ENCODE peak calls at places on chromosomes 7 and 10, in four cellular contexts. W is heart right ventricle, C is heart left ventricle, I is H9. N is an unnamed sample. For H3K4me1 and H3K27me3, the result is how much of the 10 kb centered on the place peaks cover.

GRCh38 chr10:67261300-67261797 is 335.5 kb downstream of the LRRTM3 start:
- DNase-seq in W (no peak), C (no peak), I (no peak), N (no peak)

GRCh38 chr10:113142601-113143000 is 192.6 kb downstream of the TCF7L2 start:
- DNase-seq in W (no peak), C (no peak), I (no peak), N (no peak)

GRCh38 chr10:8060704-8061121 is 6.2 kb downstream of the GATA3 start:
- DNase-seq in W (no peak), C (no peak), I (no peak), N (no peak)

GRCh38 chr7:158043461-158044155 is 544.0 kb downstream of the PTPRN2 start:
- DNase-seq in W (no peak), C (no peak), I (no peak), N (peak)

GRCh38 chr7:14765731-14766130 is 136.8 kb downstream of the DGKB start:
- DNase-seq in W (no peak), C (no peak), I (no peak), N (no peak)

GRCh38 chr10:50409965-50410811 is 158.9 kb upstream of the ASAH2 start:
- DNase-seq in W (no peak), C (no peak), I (no peak), N (no peak)

GRCh38 chr10:124918906-124919305 is 23.0 kb upstream of the ZRANB1 start:
- DNase-seq in W (no peak), C (no peak), I (no peak), N (no peak)

GRCh38 chr10:126928252-126928651 is 23.0 kb downstream of the DOCK1 start:
- DNase-seq in W (no peak), C (no peak), I (no peak), N (no peak)

GRCh38 chr10:47291682-47292081 is 8.3 kb upstream of the GDF10 start:
- DNase-seq in W (no peak), C (no peak), I (no peak), N (no peak)

GRCh38 chr10:62352356-62352963 is 21.7 kb upstream of the ZNF365 start:
- DNase-seq in W (no peak), C (no peak), I (no peak), N (no peak)

GRCh38 chr7:158098125-158099030 is 489.2 kb downstream of the PTPRN2 start:
- DNase-seq in W (no peak), C (no peak), I (no peak), N (no peak)

GRCh38 chr7:127474457-127474856 is 81.9 kb upstream of the ZNF800 start:
- DNase-seq in W (no peak), C (no peak), I (no peak), N (no peak)

GRCh38 chr7:122595885-122596284 is 103.0 kb downstream of the RNF133 start:
- DNase-seq in W (no peak), C (no peak), I (no peak), N (no peak)

GRCh38 chr7:55303220-55303619 is 61.9 kb upstream of the LANCL2 start:
- DNase-seq in W (no peak), C (no peak), I (no peak), N (no peak)

GRCh38 chr10:80173441-80173840 is 31.9 kb downstream of the ANXA11 start:
- DNase-seq in W (no peak), C (no peak), I (no peak), N (no peak)

GRCh38 chr7:102450242-102450641 is 14.4 kb downstream of the ALKBH4 start:
- DNase-seq in W (no peak), C (no peak), I (no peak), N (no peak)

GRCh38 chr10:126247454-126247975 is 140.8 kb downstream of the ADAM12 start:
- DNase-seq in W (peak), C (no peak), I (no peak), N (peak)

GRCh38 chr7:97272237-97272975 is 154.9 kb downstream of the SDHAF3 start:
- DNase-seq in W (no peak), C (no peak), I (no peak), N (no peak)

GRCh38 chr10:69760086-69760485 is 41.6 kb upstream of the COL13A1 start:
- DNase-seq in W (no peak), C (no peak), I (no peak), N (no peak)

GRCh38 chr10:59808896-59809643 is 55.8 kb upstream of the MRLN start:
- DNase-seq in W (peak), C (peak), I (peak), N (peak)

GRCh38 chr7:130993671-130994365 is 259.8 kb upstream of the KLF14 start:
- DNase-seq in W (no peak), C (no peak), I (no peak), N (peak)

GRCh38 chr7:36037121-36037662 is 115.9 kb upstream of the EEPD1 start:
- DNase-seq in W (peak), C (no peak), I (no peak), N (peak)

GRCh38 chr7:25849361-25850184 is 302.4 kb upstream of the NFE2L3 start:
- DNase-seq in W (no peak), C (no peak), I (no peak), N (no peak)

GRCh38 chr7:127107601-127108007 is 145.1 kb downstream of the GRM8 start:
- DNase-seq in W (no peak), C (no peak), I (peak), N (peak)

GRCh38 chr10:133353202-133353959 is 4.4 kb downstream of the FUOM start:
- DNase-seq in W (no peak), C (peak), I (no peak), N (no peak)

GRCh38 chr7:149624006-149624405 is 126.4 kb upstream of the ZNF746 start:
- DNase-seq in W (no peak), C (no peak), I (no peak), N (peak)

DNA sequence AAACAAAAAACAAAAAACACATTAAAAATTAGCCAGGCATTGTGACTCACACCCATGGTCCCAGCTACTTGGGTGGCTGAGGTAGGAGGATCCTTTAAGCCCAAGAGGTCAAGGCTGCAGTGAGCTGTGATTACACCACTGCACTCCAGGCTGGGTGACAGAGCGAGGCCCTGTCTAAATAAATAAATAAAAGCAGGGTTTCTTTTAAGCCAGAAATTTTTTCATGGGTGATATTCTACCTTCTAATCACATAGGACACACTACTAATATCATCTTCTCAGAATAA is 14.2 kb upstream of the SVIL start:
- DNase-seq in W (no peak), C (no peak), I (no peak), N (peak)
- H3K4me1 ChIP-seq in W (under half), C (under half), I (under half), N (under half)

GRCh38 chr7:98867271-98867701 is 2.5 kb downstream of the TMEM130 start:
- DNase-seq in W (no peak), C (no peak), I (no peak), N (no peak)
- H3K27me3 ChIP-seq in W (under half), C (under half), I (under half), N (under half)

DNA sequence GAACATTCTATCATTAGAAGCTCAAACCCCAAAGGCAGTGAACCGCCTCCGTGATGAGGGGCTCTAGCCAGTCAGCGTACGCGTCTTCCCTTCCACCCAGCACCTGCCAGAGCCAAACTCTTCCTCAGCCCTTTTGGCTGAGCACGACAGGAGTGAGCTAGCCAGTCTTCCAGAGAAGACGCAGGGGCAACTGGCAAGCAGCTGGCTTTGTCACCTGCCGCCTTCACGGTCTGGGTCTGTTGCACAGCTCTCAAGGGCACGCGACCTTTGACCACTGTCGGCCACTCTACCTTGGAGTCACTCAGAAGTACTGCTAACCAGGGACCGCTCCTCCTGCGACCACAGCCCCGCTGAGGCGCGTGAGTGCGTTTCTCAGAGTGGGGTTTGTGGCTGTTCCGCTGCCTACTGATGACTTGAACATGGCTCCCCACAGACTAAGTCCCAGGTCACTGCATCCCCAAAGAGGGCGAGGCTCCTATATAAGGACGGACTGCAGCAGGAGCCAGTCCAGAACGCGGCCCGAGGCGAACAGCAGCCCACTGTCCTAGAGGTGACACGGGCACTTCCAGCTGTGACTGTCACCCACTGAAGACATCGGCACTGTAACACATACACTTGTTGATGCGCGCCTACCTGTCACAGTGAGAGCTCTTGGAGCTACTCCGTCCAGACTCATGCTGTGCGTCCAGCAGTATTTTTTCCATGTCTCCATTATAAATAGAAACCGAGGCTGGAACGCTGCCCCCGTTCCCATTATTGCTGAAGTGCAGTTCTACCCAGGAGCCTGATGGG is 8.4 kb downstream of the BNIP3 start:
- DNase-seq in W (peak), C (no peak), I (no peak), N (no peak)
- TF ChIP-seq CTCF in W (no peak), C (no peak), I (no peak), N (no peak)

DNA sequence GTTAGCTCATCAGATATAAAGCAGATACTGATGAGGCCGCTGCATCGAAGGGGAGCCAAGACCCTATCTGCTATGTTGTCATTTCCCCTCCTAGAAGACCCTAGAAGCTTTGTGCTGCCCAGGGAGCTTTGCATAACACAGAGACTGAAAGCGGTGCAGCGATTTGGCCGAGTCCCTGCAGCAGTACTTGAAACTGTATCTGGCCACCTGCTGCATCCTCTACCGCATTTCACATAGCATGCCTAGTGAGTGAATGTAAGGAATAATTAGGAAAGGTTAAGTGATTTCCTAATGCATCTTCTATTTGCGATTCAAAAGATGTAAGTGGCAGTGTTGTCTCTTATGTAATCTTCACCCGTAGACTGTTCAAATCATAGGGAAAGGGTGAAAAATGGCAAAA is 106.7 kb downstream of the LRMDA start:
- DNase-seq in W (no peak), C (no peak), I (peak), N (no peak)
- H3K4me1 ChIP-seq in W (under half), C (under half), I (under half), N (under half)

GRCh38 chr10:30096564-30096963 is 37.2 kb upstream of the JCAD start:
- DNase-seq in W (no peak), C (no peak), I (no peak), N (no peak)
- H3K27me3 ChIP-seq in W (under half), C (under half), I (under half), N (under half)

DNA sequence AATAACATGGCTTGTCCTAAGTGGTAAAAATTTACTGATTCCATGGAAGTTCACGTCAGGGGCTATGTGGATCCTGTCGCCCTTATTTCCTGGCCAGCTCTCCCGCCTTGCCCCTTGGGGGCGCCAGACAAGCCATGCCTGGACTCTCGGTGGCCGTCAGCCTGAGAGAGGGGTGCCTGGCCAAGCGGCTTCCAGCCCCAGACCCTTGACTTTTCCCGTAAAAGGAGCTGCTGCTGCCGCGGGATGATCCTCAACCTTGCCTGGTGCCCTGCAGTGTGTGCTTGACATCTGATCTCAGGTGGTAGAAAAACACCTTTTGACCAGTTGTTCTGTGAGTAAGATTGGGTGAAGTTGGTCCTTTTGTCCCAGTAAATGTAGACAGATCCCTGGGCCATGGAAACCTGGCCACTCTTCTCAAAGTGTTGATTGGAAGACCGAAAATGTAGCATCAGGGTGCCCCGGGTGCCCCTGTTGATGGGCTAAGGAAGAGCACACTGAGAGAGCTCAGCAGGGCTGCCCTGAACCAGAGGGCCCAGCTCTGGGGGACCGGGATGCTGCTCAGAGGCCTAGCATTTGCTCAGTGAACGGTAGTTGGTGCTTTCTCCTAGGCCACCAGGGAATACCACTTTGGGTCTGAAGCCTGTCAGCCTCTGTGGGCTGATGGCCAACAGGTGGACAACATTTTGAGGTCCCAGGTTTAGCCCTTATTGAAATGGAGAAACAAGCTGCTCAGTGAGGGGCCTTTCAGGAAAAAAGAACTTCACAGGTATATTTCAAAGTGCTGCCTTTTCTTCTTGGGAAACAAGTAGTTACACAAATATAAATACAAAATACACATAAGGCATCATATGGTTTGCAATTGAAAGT is 162.5 kb downstream of the LRMDA start:
- DNase-seq in W (no peak), C (no peak), I (peak), N (no peak)
- TF ChIP-seq CTCF in W (peak), C (no peak), I (peak), N (no peak)

GRCh38 chr10:17734432-17735110 is 17.4 kb upstream of the TMEM236 start:
- DNase-seq in W (no peak), C (no peak), I (no peak), N (no peak)

GRCh38 chr10:17731331-17731730 is 20.7 kb upstream of the TMEM236 start:
- DNase-seq in W (no peak), C (no peak), I (no peak), N (no peak)

GRCh38 chr10:17736223-17736622 is 15.8 kb upstream of the TMEM236 start:
- DNase-seq in W (no peak), C (no peak), I (no peak), N (no peak)

GRCh38 chr10:17735166-17735941 is 16.6 kb upstream of the TMEM236 start:
- DNase-seq in W (peak), C (no peak), I (no peak), N (no peak)

GRCh38 chr10:17733620-17734019 is 18.4 kb upstream of the TMEM236 start:
- DNase-seq in W (no peak), C (no peak), I (no peak), N (no peak)
- H3K4me1 ChIP-seq in W (under half), C (under half), I (under half), N (under half)

N was measured in thyroid gland.